ENCODE peak calls at places on chromosomes 1 and 21, in four cellular contexts. Q is HCT116, F is K562, C is HepG2. Y is an unnamed sample. For H3K4me1, the result is how much of the 10 kb centered on the place peaks cover.

GRCh38 chr1:208192989-208193388 is 51.2 kb downstream of the PLXNA2 start:
- DNase-seq in C (no peak), F (no peak), Q (no peak), Y (no peak)

GRCh38 chr1:192436441-192437078 is 119.8 kb downstream of the RGS21 start:
- DNase-seq in F (no peak), Q (no peak), C (no peak), Y (no peak)

GRCh38 chr1:108505766-108506075 is 54.2 kb upstream of the EEIG2 start:
- DNase-seq in Q (no peak), C (no peak), F (no peak), Y (no peak)

GRCh38 chr1:39965051-39965450 is 10.1 kb downstream of the MFSD2A start:
- DNase-seq in C (no peak), Q (no peak), F (no peak), Y (no peak)

GRCh38 chr21:23578027-23578426 is 2029.3 kb downstream of the MRPL39 start:
- DNase-seq in F (no peak), C (no peak), Q (no peak), Y (no peak)

GRCh38 chr1:77360256-77360655 is 78.4 kb downstream of the AK5 start:
- DNase-seq in Q (no peak), F (no peak), C (no peak), Y (no peak)

GRCh38 chr1:8424539-8425116 is 106.7 kb downstream of the SLC45A1 start:
- DNase-seq in Q (peak), C (no peak), F (no peak), Y (no peak)

GRCh38 chr21:16942703-16943102 is 570.1 kb upstream of the CXADR start:
- DNase-seq in F (no peak), C (peak), Q (no peak), Y (no peak)

GRCh38 chr1:151721788-151722510 is 627 bp downstream of the RIIAD1 start:
- DNase-seq in Q (no peak), C (no peak), F (no peak), Y (no peak)

GRCh38 chr1:41726899-41727748 is 191.6 kb downstream of the HIVEP3 start:
- DNase-seq in Q (no peak), C (peak), F (no peak), Y (no peak)

GRCh38 chr1:20014153-20014552 is 34.7 kb upstream of the PLA2G2A start:
- DNase-seq in Q (no peak), F (no peak), C (no peak), Y (no peak)

GRCh38 chr1:174469687-174470086 is 21.9 kb downstream of the GPR52 start:
- DNase-seq in C (no peak), F (no peak), Q (no peak), Y (no peak)

GRCh38 chr1:229479660-229480399 is 28.3 kb downstream of the NUP133 start:
- DNase-seq in F (no peak), C (no peak), Q (no peak), Y (no peak)

GRCh38 chr1:84347547-84348239 is 46.2 kb downstream of the SAMD13 start:
- DNase-seq in Q (no peak), F (no peak), C (no peak), Y (no peak)

GRCh38 chr1:75159154-75159553 is 25.0 kb downstream of the LHX8 start:
- DNase-seq in F (no peak), Q (no peak), C (no peak), Y (no peak)

GRCh38 chr1:156813750-156814570 is 2.7 kb downstream of the SH2D2A start:
- DNase-seq in F (peak), C (peak), Q (peak), Y (no peak)

GRCh38 chr1:54460861-54461382 is 54.7 kb upstream of the SSBP3 start:
- DNase-seq in C (no peak), Q (no peak), F (no peak), Y (no peak)

GRCh38 chr1:74674278-74675048 is 871 bp upstream of the ERICH3 start:
- DNase-seq in F (no peak), C (no peak), Q (no peak), Y (no peak)

GRCh38 chr1:152960452-152961044 is 9.9 kb upstream of the SPRR4 start:
- DNase-seq in F (peak), Q (no peak), C (no peak), Y (no peak)

GRCh38 chr21:15797577-15798363 is 68.0 kb downstream of the USP25 start:
- DNase-seq in C (no peak), F (no peak), Q (no peak), Y (no peak)

GRCh38 chr1:165056914-165057313 is 299.6 kb downstream of the LMX1A start:
- DNase-seq in F (no peak), Q (no peak), C (no peak), Y (no peak)

GRCh38 chr1:43552059-43552742 is 21.5 kb downstream of the PTPRF start:
- DNase-seq in Q (no peak), C (no peak), F (no peak), Y (no peak)

GRCh38 chr1:59375321-59376220 is 78.7 kb downstream of the FGGY start:
- DNase-seq in Q (no peak), C (no peak), F (no peak), Y (peak)

GRCh38 chr1:115423776-115424175 is 85.7 kb upstream of the NGF start:
- DNase-seq in Q (no peak), F (no peak), C (no peak), Y (no peak)

GRCh38 chr1:221712198-221712684 is 29.6 kb downstream of the DUSP10 start:
- DNase-seq in Q (no peak), C (no peak), F (peak), Y (no peak)

GRCh38 chr1:48674641-48675040 is 102.0 kb downstream of the BEND5 start:
- DNase-seq in Q (no peak), C (no peak), F (no peak), Y (no peak)

GRCh38 chr1:2474933-2475371 is 1.1 kb upstream of the PLCH2 start:
- DNase-seq in F (peak), Q (no peak), C (no peak), Y (no peak)

GRCh38 chr1:6591644-6592043 is 11.0 kb downstream of the KLHL21 start:
- DNase-seq in F (no peak), C (no peak), Q (no peak), Y (no peak)
- H3K27ac ChIP-seq in F (no peak), C (no peak), Q (no peak), Y (no peak)

DNA sequence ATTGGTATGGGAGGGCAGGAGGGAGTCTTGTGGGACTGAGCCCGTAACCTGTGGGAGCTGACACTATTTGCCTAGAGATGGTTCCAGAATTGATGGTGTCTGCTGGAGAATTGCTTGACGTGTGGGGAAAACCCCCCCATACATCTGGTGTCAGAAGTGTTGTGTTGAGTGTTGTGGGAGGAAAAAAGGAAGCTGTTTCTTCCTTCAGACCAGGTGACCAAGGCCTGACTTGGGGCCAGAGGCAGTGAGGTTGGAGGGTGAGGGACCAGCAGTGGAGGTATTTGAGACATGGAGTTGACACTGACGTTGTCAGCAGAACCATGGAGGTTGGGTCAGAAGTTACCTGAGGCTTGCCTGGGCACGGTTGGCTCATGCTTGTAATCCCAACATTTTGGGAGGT is 8.3 kb downstream of the SHISAL2A start:
- DNase-seq in C (no peak), Q (no peak), F (no peak), Y (no peak)
- TF ChIP-seq TCF7L2 in C (no peak), Q (no peak), F (no peak), Y (no peak)

GRCh38 chr1:109927908-109928307 is 17.3 kb downstream of the CSF1 start:
- DNase-seq in Q (no peak), F (no peak), C (no peak), Y (no peak)
- H3K4me1 ChIP-seq in Q (under half), F (under half), C (half or more), Y (half or more)

DNA sequence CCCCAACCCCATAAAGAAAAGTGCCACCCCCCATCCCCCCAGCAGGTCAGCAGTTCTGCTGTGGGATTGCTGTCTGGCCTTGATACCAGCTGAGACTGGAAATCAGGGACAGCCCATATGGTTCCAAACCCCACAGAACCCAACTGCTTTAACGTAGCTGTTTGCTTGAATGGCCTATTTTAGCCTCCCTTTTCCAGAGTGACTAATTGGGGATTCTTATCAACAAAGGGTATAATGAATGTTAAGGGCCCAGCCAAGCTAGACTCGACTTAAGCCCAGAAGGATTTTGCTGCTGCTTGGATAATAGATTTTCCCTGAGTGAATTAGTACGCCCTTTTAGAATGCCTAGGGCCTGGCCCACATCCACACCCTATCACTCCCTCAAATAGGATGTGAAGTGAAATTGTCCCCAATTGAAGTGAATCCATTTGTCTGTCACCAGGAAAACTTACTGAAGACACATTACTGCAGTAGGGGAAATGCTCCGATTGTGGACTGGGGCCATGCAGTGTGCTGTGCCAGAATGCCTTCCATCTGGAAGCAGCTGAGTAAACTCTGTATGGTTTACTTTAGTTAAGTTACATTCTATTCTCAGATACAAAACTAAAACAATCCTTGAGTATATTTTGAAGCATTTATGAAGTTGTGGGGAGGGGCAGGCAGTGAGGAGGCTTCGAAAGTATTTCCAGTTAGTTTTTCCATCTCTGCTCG is 156.9 kb downstream of the DHRS3 start:
- DNase-seq in C (no peak), F (peak), Q (no peak), Y (no peak)
- H3K27ac ChIP-seq in C (no peak), F (peak), Q (no peak), Y (peak)

GRCh38 chr1:185156321-185156853 is 366 bp downstream of the TRMT1L start:
- DNase-seq in F (no peak), C (no peak), Q (no peak), Y (no peak)
- TF ChIP-seq TCF7L2 in F (no peak), C (no peak), Q (no peak), Y (no peak)

GRCh38 chr1:234969630-234970370 is 158.8 kb downstream of the TOMM20 start:
- DNase-seq in Q (no peak), C (no peak), F (no peak), Y (no peak)

GRCh38 chr1:234971586-234972297 is 156.9 kb downstream of the TOMM20 start:
- DNase-seq in C (no peak), F (no peak), Q (no peak), Y (no peak)

GRCh38 chr1:234969011-234969441 is 159.6 kb downstream of the TOMM20 start:
- DNase-seq in Q (no peak), F (no peak), C (no peak), Y (no peak)

GRCh38 chr1:234970731-234971476 is 157.7 kb downstream of the TOMM20 start:
- DNase-seq in C (peak), Q (no peak), F (no peak), Y (no peak)

GRCh38 chr1:234970371-234970730 is 158.3 kb downstream of the TOMM20 start:
- DNase-seq in Q (no peak), F (no peak), C (no peak), Y (no peak)
- H3K4me1 ChIP-seq in Q (under half), F (under half), C (half or more), Y (half or more)

GRCh38 chr1:64757213-64757612 is 12.3 kb downstream of the RAVER2 start:
- DNase-seq in C (no peak), F (no peak), Q (no peak), Y (no peak)

GRCh38 chr1:64756770-64757169 is 11.9 kb downstream of the RAVER2 start:
- DNase-seq in Q (no peak), C (no peak), F (no peak), Y (no peak)

GRCh38 chr1:64758233-64758632 is 13.4 kb downstream of the RAVER2 start:
- DNase-seq in C (no peak), Q (no peak), F (no peak), Y (no peak)

GRCh38 chr1:64754166-64754565 is 9.3 kb downstream of the RAVER2 start:
- DNase-seq in C (peak), F (no peak), Q (no peak), Y (no peak)

GRCh38 chr1:64755356-64755755 is 10.5 kb downstream of the RAVER2 start:
- DNase-seq in Q (no peak), F (no peak), C (no peak), Y (no peak)
- H3K27ac ChIP-seq in Q (no peak), F (no peak), C (no peak), Y (no peak)

DNA sequence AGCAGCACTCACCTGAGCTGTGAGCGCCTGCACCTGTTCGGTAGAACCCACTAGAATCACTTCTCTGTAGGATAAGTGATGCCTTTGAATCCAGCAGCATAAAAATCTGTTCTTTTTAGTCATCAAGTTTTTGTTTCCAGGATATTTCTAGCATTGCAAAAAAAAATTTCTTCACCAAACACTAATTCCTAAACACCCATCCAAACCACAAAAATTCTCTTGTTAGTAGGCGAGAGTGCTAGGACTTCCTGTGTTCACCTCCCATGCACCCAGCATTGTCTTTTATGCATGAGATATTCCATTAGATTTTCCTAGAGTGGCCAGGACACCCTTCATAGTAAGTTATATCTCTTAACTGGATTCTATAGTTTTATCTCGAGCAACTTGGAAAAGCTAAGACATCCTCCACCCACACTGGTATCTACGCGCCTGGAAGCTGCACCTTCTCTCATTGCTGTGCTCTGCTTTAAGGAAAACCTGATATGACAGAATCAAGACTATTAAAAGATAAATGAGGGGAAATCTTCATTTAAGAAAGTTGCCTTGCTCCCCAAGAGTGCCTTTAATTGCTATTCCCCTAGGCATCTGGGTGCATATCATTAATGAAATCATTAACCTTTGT is 12.3 kb downstream of the SERTAD4 start:
- DNase-seq in F (no peak), C (no peak), Q (no peak), Y (no peak)
- TF ChIP-seq TCF7L2 in F (no peak), C (no peak), Q (no peak), Y (no peak)